ENCODE peak calls at places on chromosomes 2 and 18, in seven cellular contexts. Y, T, Z, S, W, N and C are unnamed samples.

GRCh38 chr2:187500585-187501359 is 52.7 kb upstream of the CALCRL start:
- DNase-seq in W (peak; percentile 30), S (peak; percentile 35), T (no peak), N (no peak), Z (peak; percentile 23), Y (peak; percentile 65), C (peak; percentile 82)

GRCh38 chr2:206477296-206477695 is 34.0 kb downstream of the ADAM23 start:
- DNase-seq in W (no peak), T (no peak), S (no peak), Y (no peak), N (no peak), Z (no peak), C (peak; percentile 67)

GRCh38 chr18:74378179-74378682 is 62.6 kb downstream of the C18orf63 start:
- DNase-seq in S (no peak), T (peak; percentile 6), N (peak; percentile 85), Z (no peak), W (peak; percentile 17), Y (no peak), C (peak; percentile 18)

GRCh38 chr2:5365871-5366461 is 326.2 kb upstream of the SOX11 start:
- DNase-seq in N (peak; percentile 69), Y (peak; percentile 12), T (peak; percentile 94), W (peak; percentile 63), Z (peak; percentile 26), S (peak; percentile 78), C (no peak)

GRCh38 chr2:105421053-105421452 is 22.2 kb upstream of the FHL2 start:
- DNase-seq in N (no peak), Y (no peak), S (no peak), T (no peak), Z (no peak), W (no peak), C (no peak)

GRCh38 chr2:40625849-40626248 is 174.0 kb upstream of the SLC8A1 start:
- DNase-seq in S (no peak), N (peak; percentile 47), T (no peak), Z (peak; percentile 47), Y (peak; percentile 67), W (no peak), C (peak; percentile 75)

GRCh38 chr2:47179325-47179724 is 24.2 kb upstream of the STPG4 start:
- DNase-seq in N (no peak), W (no peak), Z (no peak), S (no peak), Y (no peak), T (no peak), C (no peak)

GRCh38 chr18:22844184-22844583 is 88.9 kb upstream of the RBBP8 start:
- DNase-seq in T (no peak), N (no peak), S (no peak), Y (no peak), Z (no peak), W (no peak), C (peak; percentile 71)

GRCh38 chr2:156803243-156803642 is 367.1 kb downstream of the GPD2 start:
- DNase-seq in Y (no peak), T (no peak), Z (no peak), W (no peak), S (no peak), N (no peak), C (no peak)

GRCh38 chr18:79472176-79472575 is 76.4 kb downstream of the NFATC1 start:
- DNase-seq in W (no peak), S (no peak), Y (no peak), Z (no peak), T (no peak), N (no peak), C (no peak)

GRCh38 chr2:18611184-18611583 is 21.8 kb upstream of the NT5C1B start:
- DNase-seq in W (no peak), S (no peak), Y (no peak), Z (no peak), T (no peak), N (no peak), C (peak; percentile 52)

GRCh38 chr18:9722691-9723090 is 14.6 kb downstream of the RAB31 start:
- DNase-seq in N (no peak), S (no peak), W (no peak), Y (no peak), T (peak; percentile 48), Z (no peak), C (no peak)

GRCh38 chr2:138600732-138601437 is 99.3 kb downstream of the SPOPL start:
- DNase-seq in W (no peak), T (no peak), N (no peak), Y (no peak), Z (no peak), S (no peak), C (peak; percentile 69)

GRCh38 chr18:36714476-36714875 is 114.3 kb downstream of the TPGS2 start:
- DNase-seq in W (no peak), T (no peak), Y (no peak), N (no peak), S (no peak), Z (no peak), C (no peak)
- TF ChIP-seq CTCF in W (no peak), T (peak; percentile 14), Y (no peak), N (peak; percentile 24), S (no peak), Z (peak; percentile 36), C (peak; percentile 21)

DNA sequence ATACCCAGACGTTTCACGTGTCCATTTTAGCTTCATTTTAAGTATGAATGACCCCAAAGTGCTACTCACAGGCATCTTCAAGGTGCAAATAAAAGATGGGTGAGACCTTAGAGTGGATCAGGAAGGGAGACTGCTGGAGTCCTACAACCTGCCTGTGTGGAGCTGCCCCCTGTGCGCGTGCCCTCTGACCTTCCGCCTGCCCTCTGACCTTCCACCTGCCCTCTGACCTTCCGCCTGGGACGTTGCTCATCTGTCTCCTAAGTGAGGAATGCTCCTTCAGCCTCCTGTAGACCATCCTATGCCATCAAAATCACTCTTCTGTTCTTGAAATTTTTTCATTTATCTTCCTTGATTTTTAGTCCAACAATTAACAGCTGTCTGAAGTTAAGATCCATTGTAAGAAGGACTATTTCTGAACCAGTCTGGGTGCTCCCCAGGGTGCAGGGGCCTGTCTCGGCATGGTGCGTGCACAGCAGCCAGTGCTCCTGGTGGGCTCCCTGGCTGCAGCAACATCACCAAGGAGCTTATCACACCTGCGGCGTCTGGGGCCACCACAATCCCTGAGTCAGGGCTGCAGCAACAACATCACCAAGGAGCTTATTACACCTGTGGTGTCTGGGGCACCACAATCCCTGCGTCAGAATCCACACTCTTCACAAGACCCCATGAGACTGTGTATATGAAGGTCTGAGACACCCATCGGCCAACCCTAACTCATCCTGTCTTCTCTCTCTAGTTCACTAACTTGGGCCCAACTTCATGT is 86.0 kb downstream of the TPO start:
- DNase-seq in W (no peak), Z (no peak), N (peak; percentile 30), S (no peak), Y (no peak), T (no peak), C (no peak)
- H3K4me3 ChIP-seq in W (no peak overlapping the region), Z (no peak overlapping the region), N (no peak overlapping the region), S (no peak overlapping the region), Y (no peak overlapping the region), T (no peak overlapping the region), C (no peak overlapping the region)

GRCh38 chr2:119462574-119462973 is 30.9 kb downstream of the TMEM37 start:
- DNase-seq in S (no peak), T (no peak), W (no peak), Z (no peak), N (no peak), Y (no peak), C (no peak)
- TF ChIP-seq CTCF in S (no peak), T (no peak), W (no peak), Z (no peak), N (no peak), Y (no peak), C (no peak)

GRCh38 chr2:62570861-62571698 is 65.1 kb upstream of the TMEM17 start:
- DNase-seq in W (no peak), S (no peak), N (no peak), T (peak; percentile 59), Y (no peak), Z (no peak), C (no peak)
- H3K4me3 ChIP-seq in W (no peak overlapping the region), S (no peak overlapping the region), N (peak overlapping the region; percentile 68), T (peak overlapping the region; percentile 47), Y (peak overlapping the region; percentile 24), Z (peak overlapping the region; percentile 29), C (no peak overlapping the region)

GRCh38 chr18:63974991-63975390 is 5.1 kb downstream of the SERPINB8 start:
- DNase-seq in Z (no peak), N (no peak), T (no peak), W (no peak), Y (no peak), S (no peak), C (peak; percentile 41)
- TF ChIP-seq CTCF in Z (peak; percentile 49), N (peak; percentile 46), T (peak; percentile 27), W (peak; percentile 44), Y (peak; percentile 33), S (no peak), C (peak; percentile 35)

GRCh38 chr2:173402405-173402974 is 47.8 kb downstream of the CDCA7 start:
- DNase-seq in N (no peak), Z (peak; percentile 76), Y (peak; percentile 66), T (peak; percentile 83), W (peak; percentile 84), S (peak; percentile 71), C (peak; percentile 86)
- H3K4me3 ChIP-seq in N (peak overlapping the region; percentile 49), Z (peak overlapping the region; percentile 5), Y (peak overlapping the region; percentile 28), T (no peak overlapping the region), W (no peak overlapping the region), S (no peak overlapping the region), C (peak overlapping the region; percentile 43)

GRCh38 chr2:65744801-65745200 is 312.4 kb upstream of the SPRED2 start:
- DNase-seq in Y (no peak), Z (no peak), W (no peak), N (no peak), S (no peak), T (no peak), C (no peak)

GRCh38 chr2:65737452-65738011 is 305.1 kb upstream of the SPRED2 start:
- DNase-seq in W (no peak), N (no peak), S (no peak), T (no peak), Z (no peak), Y (no peak), C (no peak)

GRCh38 chr2:65746919-65747678 is 314.7 kb upstream of the SPRED2 start:
- DNase-seq in W (no peak), S (no peak), T (no peak), Y (no peak), Z (peak; percentile 4), N (peak; percentile 58), C (no peak)

GRCh38 chr2:65742977-65743376 is 310.6 kb upstream of the SPRED2 start:
- DNase-seq in Z (no peak), W (no peak), N (no peak), S (no peak), T (no peak), Y (no peak), C (no peak)
- TF ChIP-seq CTCF in Z (peak; percentile 22), W (no peak), N (no peak), S (peak; percentile 37), T (peak; percentile 28), Y (peak; percentile 17), C (no peak)